ENCODE peak calls at places on chromosomes 5 and 9, in five cellular contexts. One of them, this sample, is unnamed.

GRCh38 chr5:149223081-149223848 is 48.4 kb upstream of the AFAP1L1 start:
- DNase-seq in activated CD4-positive, alpha-beta T cell treated with anti-CD3 and anti-CD28 coated beads, Interleukin-2, amount 10 ng/mL, durations not matched to agents 7 days and 5 days: no peak
- DNase-seq in lower lobe of right lung: no peak
- DNase-seq in AG10803: no peak
- DNase-seq in stimulated activated CD8-positive, alpha-beta memory T cell treated with anti-CD3 and anti-CD28 coated beads, Interleukin-4, amount 100 ng/mL, for 24 hours: no peak
- DNase-seq in this sample: peak; percentile 53

GRCh38 chr5:462051-462481 is 19.1 kb downstream of the EXOC3 start:
- DNase-seq in activated CD4-positive, alpha-beta T cell treated with anti-CD3 and anti-CD28 coated beads, Interleukin-2, amount 10 ng/mL, durations not matched to agents 7 days and 5 days: no peak
- DNase-seq in lower lobe of right lung: no peak
- DNase-seq in AG10803: no peak
- DNase-seq in stimulated activated CD8-positive, alpha-beta memory T cell treated with anti-CD3 and anti-CD28 coated beads, Interleukin-4, amount 100 ng/mL, for 24 hours: no peak
- DNase-seq in this sample: no peak

GRCh38 chr9:33132249-33132772 is 34.8 kb downstream of the B4GALT1 start:
- DNase-seq in activated CD4-positive, alpha-beta T cell treated with anti-CD3 and anti-CD28 coated beads, Interleukin-2, amount 10 ng/mL, durations not matched to agents 7 days and 5 days: no peak
- DNase-seq in AG10803: peak; percentile 79
- DNase-seq in stimulated activated CD8-positive, alpha-beta memory T cell treated with anti-CD3 and anti-CD28 coated beads, Interleukin-4, amount 100 ng/mL, for 24 hours: no peak
- DNase-seq in lower lobe of right lung: no peak
- DNase-seq in this sample: peak; percentile 90

GRCh38 chr5:119022017-119022745 is 33.8 kb upstream of the DTWD2 start:
- DNase-seq in AG10803: peak; percentile 57
- DNase-seq in lower lobe of right lung: no peak
- DNase-seq in activated CD4-positive, alpha-beta T cell treated with anti-CD3 and anti-CD28 coated beads, Interleukin-2, amount 10 ng/mL, durations not matched to agents 7 days and 5 days: no peak
- DNase-seq in stimulated activated CD8-positive, alpha-beta memory T cell treated with anti-CD3 and anti-CD28 coated beads, Interleukin-4, amount 100 ng/mL, for 24 hours: no peak
- DNase-seq in this sample: peak; percentile 57

GRCh38 chr9:114779352-114779845 is 26.4 kb downstream of the TNFSF15 start:
- DNase-seq in AG10803: no peak
- DNase-seq in activated CD4-positive, alpha-beta T cell treated with anti-CD3 and anti-CD28 coated beads, Interleukin-2, amount 10 ng/mL, durations not matched to agents 7 days and 5 days: no peak
- DNase-seq in stimulated activated CD8-positive, alpha-beta memory T cell treated with anti-CD3 and anti-CD28 coated beads, Interleukin-4, amount 100 ng/mL, for 24 hours: no peak
- DNase-seq in lower lobe of right lung: peak; percentile 81
- DNase-seq in this sample: no peak

GRCh38 chr5:65809817-65810531 is 88.0 kb downstream of the NLN start:
- DNase-seq in activated CD4-positive, alpha-beta T cell treated with anti-CD3 and anti-CD28 coated beads, Interleukin-2, amount 10 ng/mL, durations not matched to agents 7 days and 5 days: no peak
- DNase-seq in AG10803: peak; percentile 84
- DNase-seq in lower lobe of right lung: no peak
- DNase-seq in stimulated activated CD8-positive, alpha-beta memory T cell treated with anti-CD3 and anti-CD28 coated beads, Interleukin-4, amount 100 ng/mL, for 24 hours: no peak
- DNase-seq in this sample: peak; percentile 62

GRCh38 chr5:173794901-173795416 is 93.2 kb upstream of the CPEB4 start:
- DNase-seq in lower lobe of right lung: no peak
- DNase-seq in stimulated activated CD8-positive, alpha-beta memory T cell treated with anti-CD3 and anti-CD28 coated beads, Interleukin-4, amount 100 ng/mL, for 24 hours: no peak
- DNase-seq in activated CD4-positive, alpha-beta T cell treated with anti-CD3 and anti-CD28 coated beads, Interleukin-2, amount 10 ng/mL, durations not matched to agents 7 days and 5 days: no peak
- DNase-seq in AG10803: no peak
- DNase-seq in this sample: no peak

GRCh38 chr9:133576591-133577462 is 32.4 kb downstream of the FAM163B start:
- DNase-seq in stimulated activated CD8-positive, alpha-beta memory T cell treated with anti-CD3 and anti-CD28 coated beads, Interleukin-4, amount 100 ng/mL, for 24 hours: no peak
- DNase-seq in lower lobe of right lung: no peak
- DNase-seq in activated CD4-positive, alpha-beta T cell treated with anti-CD3 and anti-CD28 coated beads, Interleukin-2, amount 10 ng/mL, durations not matched to agents 7 days and 5 days: no peak
- DNase-seq in AG10803: no peak
- DNase-seq in this sample: peak; percentile 28

GRCh38 chr5:56852228-56853000 is 37.1 kb downstream of the MAP3K1 start:
- DNase-seq in activated CD4-positive, alpha-beta T cell treated with anti-CD3 and anti-CD28 coated beads, Interleukin-2, amount 10 ng/mL, durations not matched to agents 7 days and 5 days: no peak
- DNase-seq in lower lobe of right lung: no peak
- DNase-seq in stimulated activated CD8-positive, alpha-beta memory T cell treated with anti-CD3 and anti-CD28 coated beads, Interleukin-4, amount 100 ng/mL, for 24 hours: no peak
- DNase-seq in AG10803: peak; percentile 20
- DNase-seq in this sample: peak; percentile 65

GRCh38 chr9:114674076-114674797 is 7.8 kb downstream of the TEX48 start:
- DNase-seq in activated CD4-positive, alpha-beta T cell treated with anti-CD3 and anti-CD28 coated beads, Interleukin-2, amount 10 ng/mL, durations not matched to agents 7 days and 5 days: no peak
- DNase-seq in stimulated activated CD8-positive, alpha-beta memory T cell treated with anti-CD3 and anti-CD28 coated beads, Interleukin-4, amount 100 ng/mL, for 24 hours: no peak
- DNase-seq in lower lobe of right lung: no peak
- DNase-seq in AG10803: no peak
- DNase-seq in this sample: no peak

GRCh38 chr5:128084228-128085167 is 932 bp downstream of the SLC12A2 start:
- DNase-seq in AG10803: no peak
- DNase-seq in stimulated activated CD8-positive, alpha-beta memory T cell treated with anti-CD3 and anti-CD28 coated beads, Interleukin-4, amount 100 ng/mL, for 24 hours: peak; percentile 22
- DNase-seq in activated CD4-positive, alpha-beta T cell treated with anti-CD3 and anti-CD28 coated beads, Interleukin-2, amount 10 ng/mL, durations not matched to agents 7 days and 5 days: peak; percentile 50
- DNase-seq in lower lobe of right lung: peak; percentile 64
- DNase-seq in this sample: peak; percentile 37

GRCh38 chr9:33473216-33473615 is 508 bp downstream of the NOL6 start:
- DNase-seq in stimulated activated CD8-positive, alpha-beta memory T cell treated with anti-CD3 and anti-CD28 coated beads, Interleukin-4, amount 100 ng/mL, for 24 hours: no peak
- DNase-seq in AG10803: no peak
- DNase-seq in activated CD4-positive, alpha-beta T cell treated with anti-CD3 and anti-CD28 coated beads, Interleukin-2, amount 10 ng/mL, durations not matched to agents 7 days and 5 days: no peak
- DNase-seq in lower lobe of right lung: no peak
- DNase-seq in this sample: no peak

GRCh38 chr5:109784687-109785086 is 95.0 kb downstream of the MAN2A1 start:
- DNase-seq in lower lobe of right lung: no peak
- DNase-seq in AG10803: no peak
- DNase-seq in stimulated activated CD8-positive, alpha-beta memory T cell treated with anti-CD3 and anti-CD28 coated beads, Interleukin-4, amount 100 ng/mL, for 24 hours: no peak
- DNase-seq in activated CD4-positive, alpha-beta T cell treated with anti-CD3 and anti-CD28 coated beads, Interleukin-2, amount 10 ng/mL, durations not matched to agents 7 days and 5 days: no peak
- DNase-seq in this sample: peak; percentile 28

GRCh38 chr5:73450672-73451217 is 2.2 kb upstream of the FOXD1 start:
- DNase-seq in stimulated activated CD8-positive, alpha-beta memory T cell treated with anti-CD3 and anti-CD28 coated beads, Interleukin-4, amount 100 ng/mL, for 24 hours: no peak
- DNase-seq in lower lobe of right lung: no peak
- DNase-seq in activated CD4-positive, alpha-beta T cell treated with anti-CD3 and anti-CD28 coated beads, Interleukin-2, amount 10 ng/mL, durations not matched to agents 7 days and 5 days: no peak
- DNase-seq in AG10803: no peak
- DNase-seq in this sample: peak; percentile 52

GRCh38 chr9:114319147-114319546 is 3.8 kb upstream of the ORM1 start:
- DNase-seq in AG10803: no peak
- DNase-seq in activated CD4-positive, alpha-beta T cell treated with anti-CD3 and anti-CD28 coated beads, Interleukin-2, amount 10 ng/mL, durations not matched to agents 7 days and 5 days: no peak
- DNase-seq in stimulated activated CD8-positive, alpha-beta memory T cell treated with anti-CD3 and anti-CD28 coated beads, Interleukin-4, amount 100 ng/mL, for 24 hours: no peak
- DNase-seq in lower lobe of right lung: no peak
- DNase-seq in this sample: no peak